ENCODE peak calls at places on chromosome 2, in ten cellular contexts. G is transverse colon, J is lung, E is neuronal stem cell, Y is adrenal gland, F is psoas muscle, S is GM23248, D is tibial artery, I is uterus, N is HCT116. Z is an unnamed sample.

GRCh38 chr2:156399950-156400703 is 36.1 kb upstream of the GPD2 start:
- DNase-seq in D (peak; percentile 82), G (peak; percentile 81), E (no peak), I (peak; percentile 78), N (peak; percentile 68), F (peak; percentile 94), S (peak; percentile 91), Y (peak; percentile 91), J (peak; percentile 79), Z (peak; percentile 89)

GRCh38 chr2:44674473-44675299 is 266.8 kb upstream of the SIX3 start:
- DNase-seq in N (no peak), D (no peak), G (no peak), Y (no peak), F (no peak), S (no peak), J (no peak), E (no peak), I (no peak), Z (no peak)

GRCh38 chr2:186543561-186544131 is 46.2 kb upstream of the ITGAV start:
- DNase-seq in J (no peak), E (no peak), Y (no peak), N (no peak), F (no peak), I (no peak), S (peak; percentile 76), G (no peak), D (no peak), Z (no peak)

GRCh38 chr2:167581961-167582574 is 665.3 kb downstream of the STK39 start:
- DNase-seq in F (no peak), J (no peak), N (no peak), Y (no peak), E (no peak), S (peak; percentile 48), D (no peak), I (no peak), G (no peak), Z (no peak)

GRCh38 chr2:79275863-79276262 is 116.3 kb upstream of the REG3A start:
- DNase-seq in F (no peak), E (no peak), D (no peak), G (no peak), Y (no peak), N (no peak), J (no peak), S (no peak), I (no peak), Z (no peak)

GRCh38 chr2:44934962-44935853 is 6.3 kb upstream of the SIX3 start:
- DNase-seq in I (no peak), F (peak; percentile 48), D (no peak), J (no peak), S (peak; percentile 47), Y (no peak), G (no peak), N (no peak), E (no peak), Z (no peak)

GRCh38 chr2:37472959-37473358 is 128.5 kb downstream of the QPCT start:
- DNase-seq in N (no peak), D (peak; percentile 44), Y (no peak), J (peak; percentile 60), I (no peak), F (no peak), S (peak; percentile 88), G (no peak), E (no peak), Z (peak; percentile 82)

GRCh38 chr2:101830555-101830954 is 133.0 kb downstream of the MAP4K4 start:
- DNase-seq in S (peak; percentile 79), N (no peak), I (no peak), D (no peak), G (no peak), E (no peak), Y (no peak), J (no peak), F (no peak), Z (no peak)

GRCh38 chr2:232341061-232341738 is 37.4 kb upstream of the ALPP start:
- DNase-seq in D (no peak), E (no peak), N (no peak), J (no peak), S (no peak), I (no peak), G (no peak), Y (no peak), F (no peak), Z (peak; percentile 11)

GRCh38 chr2:237345891-237346640 is 67.9 kb downstream of the COL6A3 start:
- DNase-seq in G (no peak), F (no peak), J (no peak), I (no peak), Y (no peak), D (no peak), S (peak; percentile 71), E (no peak), N (no peak), Z (no peak)

GRCh38 chr2:162925595-162925994 is 87.0 kb upstream of the KCNH7 start:
- DNase-seq in G (no peak), E (no peak), F (no peak), J (no peak), I (no peak), S (no peak), N (no peak), Y (no peak), D (no peak), Z (no peak)

GRCh38 chr2:236569593-236569973 is at the start of gene ACKR3:
- DNase-seq in I (peak; percentile 63), S (peak; percentile 85), D (peak; percentile 90), F (peak; percentile 87), G (peak; percentile 66), Y (peak; percentile 31), E (peak; percentile 47), J (peak; percentile 70), N (peak; percentile 21), Z (peak; percentile 91)

DNA sequence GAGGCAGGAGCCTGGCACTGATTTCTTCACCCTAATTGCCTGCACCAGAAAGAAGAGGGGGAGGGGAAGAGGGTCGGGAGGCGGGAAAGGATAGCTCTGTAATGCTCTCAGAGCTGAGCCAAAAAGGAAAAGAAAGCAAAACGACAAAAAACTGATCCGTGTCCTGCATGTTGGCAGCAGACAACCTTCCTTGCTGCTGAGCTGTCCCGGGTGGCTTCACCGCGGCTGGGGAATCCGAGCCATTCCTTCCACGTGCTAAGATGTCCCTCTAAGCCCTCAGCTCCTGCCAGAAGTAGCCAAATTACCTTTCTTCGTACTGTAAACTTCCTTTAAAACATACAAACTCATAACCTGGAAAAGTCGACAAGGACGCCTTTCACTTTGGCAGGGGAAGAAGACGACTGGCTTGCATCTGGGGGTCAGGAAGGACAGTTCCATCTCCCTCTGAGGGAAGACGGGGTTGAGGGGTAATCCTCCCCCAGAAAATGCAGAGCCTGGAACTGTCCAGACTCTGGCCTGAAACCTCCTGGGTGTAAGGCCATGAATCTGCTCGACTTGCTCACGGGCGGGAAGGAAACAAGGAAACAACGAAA is 7.6 kb downstream of the OTX1 start:
- DNase-seq in N (no peak), G (peak; percentile 9), Y (no peak), E (peak; percentile 70), I (no peak), J (no peak), F (no peak), D (no peak), S (peak; percentile 51), Z (no peak)
- H3K4me3 ChIP-seq in N (no peak overlapping the region), G (no peak overlapping the region), Y (peak overlapping the region; percentile 19), E (peak overlapping the region; percentile 2), I (no peak overlapping the region), J (no peak overlapping the region), F (peak overlapping the region; percentile 54), D (no peak overlapping the region), S (no peak overlapping the region), Z (no peak overlapping the region)

DNA sequence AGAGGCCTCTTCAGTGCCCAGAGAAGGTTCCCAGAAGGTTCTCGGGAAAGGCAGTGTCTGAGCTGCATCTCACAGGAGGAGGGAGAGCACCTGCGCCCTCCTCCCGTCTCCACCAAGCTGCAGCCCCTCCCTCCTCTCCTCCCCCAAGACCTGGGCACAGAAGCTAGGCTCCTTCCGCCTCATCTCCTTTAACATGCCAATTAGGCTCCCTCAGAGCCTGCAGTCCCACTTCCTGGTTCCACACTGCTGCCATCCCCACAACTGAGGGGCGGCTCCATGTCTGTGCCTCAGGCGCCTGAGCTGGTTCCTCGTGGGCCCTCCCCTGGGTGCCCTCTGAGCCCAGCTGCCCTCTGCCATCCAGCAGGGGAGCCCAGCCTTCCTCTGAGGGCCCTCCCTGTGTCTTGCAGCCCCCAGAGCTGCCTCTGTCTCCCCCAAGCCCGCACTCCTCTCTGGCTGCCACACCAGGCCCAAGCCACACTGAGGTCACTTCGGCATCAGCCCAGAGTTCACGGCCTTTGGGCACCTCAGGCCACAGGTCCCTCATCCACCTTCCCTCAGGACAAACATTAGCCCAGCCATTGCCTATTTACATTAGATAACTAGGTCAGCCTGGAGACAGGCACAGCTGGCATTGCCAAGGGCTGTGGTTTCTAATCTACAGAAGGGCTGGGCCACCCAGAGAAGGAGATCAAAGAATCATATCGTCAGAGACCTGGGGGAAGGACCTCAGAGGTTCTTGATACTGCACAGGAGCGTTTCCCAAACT is 28.9 kb downstream of the KCNK3 start:
- DNase-seq in G (peak; percentile 37), Y (peak; percentile 71), D (no peak), I (no peak), J (peak; percentile 40), S (no peak), F (no peak), N (no peak), E (no peak), Z (no peak)
- H3K4me1 ChIP-seq in G (peaks cover 44% of the 10 kb centered on the region), Y (peaks cover 95% of the 10 kb centered on the region), D (peaks cover 66% of the 10 kb centered on the region), I (no peaks in the 10 kb centered on the region), J (peaks cover 22% of the 10 kb centered on the region), S (peaks cover 29% of the 10 kb centered on the region), F (peaks cover 37% of the 10 kb centered on the region), N (peaks cover 66% of the 10 kb centered on the region), E (peaks cover 9% of the 10 kb centered on the region), Z (no peaks in the 10 kb centered on the region)

DNA sequence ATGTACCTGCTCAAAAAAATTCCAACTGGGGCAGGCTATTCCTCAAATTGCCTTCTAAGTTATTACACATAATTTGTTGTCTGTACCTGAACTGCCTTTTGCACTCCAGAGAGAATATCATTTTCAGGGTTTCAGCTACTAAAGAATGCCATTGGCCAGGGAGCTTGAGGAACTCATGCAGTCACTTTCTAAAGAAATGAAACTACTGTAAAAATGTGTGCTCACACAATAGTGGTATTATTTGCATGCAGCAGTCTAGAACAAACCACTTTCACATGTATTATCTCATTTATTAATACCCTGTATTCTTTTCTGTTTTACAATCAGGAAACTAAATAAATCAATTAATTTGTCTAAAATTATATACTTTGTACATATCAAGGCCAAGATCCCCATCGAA is 152.1 kb downstream of the PID1 start:
- DNase-seq in N (no peak), Y (no peak), E (no peak), I (no peak), J (no peak), D (no peak), F (no peak), G (no peak), S (no peak), Z (no peak)
- H3K9me3 ChIP-seq in N (no peaks in the 10 kb centered on the region), Y (no peaks in the 10 kb centered on the region), E (no peaks in the 10 kb centered on the region), I (no peaks in the 10 kb centered on the region), J (peaks cover 4% of the 10 kb centered on the region), D (no peaks in the 10 kb centered on the region), F (no peaks in the 10 kb centered on the region), G (no peaks in the 10 kb centered on the region), S (no peaks in the 10 kb centered on the region), Z (no peaks in the 10 kb centered on the region)

GRCh38 chr2:55011741-55012574 is 38.3 kb downstream of the RTN4 start:
- DNase-seq in G (no peak), Y (no peak), S (no peak), F (no peak), N (no peak), J (no peak), I (no peak), D (no peak), E (no peak), Z (no peak)
- H3K4me3 ChIP-seq in G (no peak overlapping the region), Y (no peak overlapping the region), S (peak overlapping the region; percentile 31), F (peak overlapping the region; percentile 72), N (no peak overlapping the region), J (no peak overlapping the region), I (no peak overlapping the region), D (no peak overlapping the region), E (no peak overlapping the region), Z (peak overlapping the region; percentile 8)

Z was measured in aorta.